ENCODE peak calls at places on chromosomes 16 and 17, in eight cellular contexts. One of them, this sample, is unnamed.

GRCh38 chr16:1102921-1103648 is 7.0 kb upstream of the C1QTNF8 start:
- DNase-seq in iPS DF 6.9: no peak
- DNase-seq in cardiac muscle cell: peak
- DNase-seq in A549: peak
- DNase-seq in fibroblast of lung: no peak
- DNase-seq in lower lobe of right lung: peak
- DNase-seq in PC-9: no peak
- DNase-seq in lung: peak
- DNase-seq in this sample: no peak

GRCh38 chr17:73091770-73092517 is 544 bp downstream of the SLC39A11 start:
- DNase-seq in iPS DF 6.9: peak
- DNase-seq in cardiac muscle cell: peak
- DNase-seq in A549: peak
- DNase-seq in fibroblast of lung: peak
- DNase-seq in lower lobe of right lung: peak
- DNase-seq in PC-9: peak
- DNase-seq in lung: no peak
- DNase-seq in this sample: no peak

GRCh38 chr16:54936086-54936978 is 5.7 kb downstream of the IRX5 start:
- DNase-seq in iPS DF 6.9: no peak
- DNase-seq in cardiac muscle cell: peak
- DNase-seq in A549: no peak
- DNase-seq in fibroblast of lung: no peak
- DNase-seq in lower lobe of right lung: no peak
- DNase-seq in PC-9: no peak
- DNase-seq in lung: no peak
- DNase-seq in this sample: no peak

GRCh38 chr16:19666451-19666850 is 51.6 kb downstream of the KNOP1 start:
- DNase-seq in iPS DF 6.9: no peak
- DNase-seq in cardiac muscle cell: no peak
- DNase-seq in A549: no peak
- DNase-seq in fibroblast of lung: no peak
- DNase-seq in lower lobe of right lung: no peak
- DNase-seq in PC-9: no peak
- DNase-seq in lung: no peak
- DNase-seq in this sample: no peak

GRCh38 chr17:72125742-72126141 is 4.9 kb downstream of the SOX9 start:
- DNase-seq in iPS DF 6.9: no peak
- DNase-seq in cardiac muscle cell: peak
- DNase-seq in A549: no peak
- DNase-seq in fibroblast of lung: no peak
- DNase-seq in lower lobe of right lung: no peak
- DNase-seq in PC-9: no peak
- DNase-seq in lung: no peak
- DNase-seq in this sample: no peak

GRCh38 chr17:79633154-79633553 is 22.3 kb upstream of the RBFOX3 start:
- DNase-seq in iPS DF 6.9: no peak
- DNase-seq in cardiac muscle cell: no peak
- DNase-seq in A549: no peak
- DNase-seq in fibroblast of lung: no peak
- DNase-seq in lower lobe of right lung: peak
- DNase-seq in PC-9: no peak
- DNase-seq in lung: no peak
- DNase-seq in this sample: no peak

GRCh38 chr17:61645898-61646297 is 54.9 kb upstream of the NACA2 start:
- DNase-seq in iPS DF 6.9: no peak
- DNase-seq in cardiac muscle cell: no peak
- DNase-seq in A549: no peak
- DNase-seq in fibroblast of lung: no peak
- DNase-seq in lower lobe of right lung: no peak
- DNase-seq in PC-9: no peak
- DNase-seq in lung: no peak
- DNase-seq in this sample: no peak

GRCh38 chr16:16120382-16121184 is 102.7 kb downstream of the ABCC6 start:
- DNase-seq in iPS DF 6.9: no peak
- DNase-seq in cardiac muscle cell: peak
- DNase-seq in A549: no peak
- DNase-seq in fibroblast of lung: peak
- DNase-seq in lower lobe of right lung: peak
- DNase-seq in PC-9: no peak
- DNase-seq in lung: peak
- DNase-seq in this sample: peak

GRCh38 chr17:3528604-3529511 is 28.8 kb downstream of the TRPV3 start:
- DNase-seq in iPS DF 6.9: no peak
- DNase-seq in cardiac muscle cell: peak
- DNase-seq in A549: no peak
- DNase-seq in fibroblast of lung: no peak
- DNase-seq in lower lobe of right lung: no peak
- DNase-seq in PC-9: peak
- DNase-seq in lung: no peak
- DNase-seq in this sample: no peak

GRCh38 chr16:19180741-19181140 is 12.7 kb downstream of the SYT17 start:
- DNase-seq in iPS DF 6.9: no peak
- DNase-seq in cardiac muscle cell: no peak
- DNase-seq in A549: no peak
- DNase-seq in fibroblast of lung: no peak
- DNase-seq in lower lobe of right lung: no peak
- DNase-seq in PC-9: no peak
- DNase-seq in lung: no peak
- DNase-seq in this sample: no peak

GRCh38 chr17:16920628-16921020 is 51.3 kb downstream of the TNFRSF13B start:
- DNase-seq in iPS DF 6.9: no peak
- DNase-seq in cardiac muscle cell: no peak
- DNase-seq in A549: no peak
- DNase-seq in fibroblast of lung: no peak
- DNase-seq in lower lobe of right lung: peak
- DNase-seq in PC-9: no peak
- DNase-seq in lung: no peak
- DNase-seq in this sample: no peak

GRCh38 chr16:12294471-12294870 is 317.9 kb downstream of the SNX29 start:
- DNase-seq in iPS DF 6.9: no peak
- DNase-seq in cardiac muscle cell: no peak
- DNase-seq in A549: no peak
- DNase-seq in fibroblast of lung: no peak
- DNase-seq in lower lobe of right lung: no peak
- DNase-seq in PC-9: no peak
- DNase-seq in lung: no peak
- DNase-seq in this sample: no peak

GRCh38 chr17:55238931-55239297 is 25.8 kb upstream of the HLF start:
- DNase-seq in iPS DF 6.9: no peak
- DNase-seq in cardiac muscle cell: no peak
- DNase-seq in A549: peak
- DNase-seq in fibroblast of lung: no peak
- DNase-seq in lower lobe of right lung: no peak
- DNase-seq in PC-9: no peak
- DNase-seq in lung: no peak
- DNase-seq in this sample: peak

GRCh38 chr16:56549744-56550385 is 15.0 kb upstream of the MT4 start:
- DNase-seq in iPS DF 6.9: no peak
- DNase-seq in cardiac muscle cell: no peak
- DNase-seq in A549: no peak
- DNase-seq in fibroblast of lung: no peak
- DNase-seq in lower lobe of right lung: no peak
- DNase-seq in PC-9: no peak
- DNase-seq in lung: no peak
- DNase-seq in this sample: no peak

GRCh38 chr17:59427996-59428395 is 96.5 kb downstream of the YPEL2 start:
- DNase-seq in iPS DF 6.9: no peak
- DNase-seq in cardiac muscle cell: peak
- DNase-seq in A549: no peak
- DNase-seq in fibroblast of lung: no peak
- DNase-seq in lower lobe of right lung: no peak
- DNase-seq in PC-9: no peak
- DNase-seq in lung: no peak
- DNase-seq in this sample: no peak

GRCh38 chr17:59431606-59432005 is 100.2 kb downstream of the YPEL2 start:
- DNase-seq in iPS DF 6.9: no peak
- DNase-seq in cardiac muscle cell: peak
- DNase-seq in A549: no peak
- DNase-seq in fibroblast of lung: no peak
- DNase-seq in lower lobe of right lung: no peak
- DNase-seq in PC-9: no peak
- DNase-seq in lung: no peak
- DNase-seq in this sample: no peak

GRCh38 chr17:59426031-59426430 is 94.6 kb downstream of the YPEL2 start:
- DNase-seq in iPS DF 6.9: no peak
- DNase-seq in cardiac muscle cell: no peak
- DNase-seq in A549: no peak
- DNase-seq in fibroblast of lung: no peak
- DNase-seq in lower lobe of right lung: no peak
- DNase-seq in PC-9: no peak
- DNase-seq in lung: no peak
- DNase-seq in this sample: no peak

GRCh38 chr17:59427425-59427921 is 96.0 kb downstream of the YPEL2 start:
- DNase-seq in iPS DF 6.9: no peak
- DNase-seq in cardiac muscle cell: peak
- DNase-seq in A549: no peak
- DNase-seq in fibroblast of lung: peak
- DNase-seq in lower lobe of right lung: no peak
- DNase-seq in PC-9: no peak
- DNase-seq in lung: peak
- DNase-seq in this sample: no peak

DNA sequence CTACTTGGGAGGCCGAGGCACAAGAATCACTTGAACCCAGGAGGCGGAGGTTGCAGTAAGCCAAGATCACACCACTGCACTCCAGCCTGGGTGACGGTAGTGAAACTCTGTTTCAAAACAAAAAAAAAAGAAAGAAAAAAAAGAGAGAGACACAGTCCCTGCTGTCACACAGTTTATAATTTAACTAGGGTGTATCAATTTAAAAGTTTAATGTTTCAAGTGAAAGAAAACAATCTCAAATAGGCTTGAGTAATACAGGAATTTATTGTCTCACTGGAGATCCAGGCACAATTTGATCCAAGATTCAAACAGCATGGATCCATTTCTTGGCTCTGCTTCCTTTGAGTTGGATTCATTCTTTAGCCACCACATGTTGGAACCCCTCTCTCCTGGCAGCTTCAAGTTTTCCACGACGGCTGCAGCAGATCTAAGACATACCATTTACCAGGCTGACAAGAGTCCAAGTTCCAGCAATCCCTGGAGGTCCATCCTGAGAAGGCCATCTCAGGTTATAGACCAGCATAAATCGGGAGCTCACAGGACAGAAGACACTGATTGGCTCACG is 97.5 kb downstream of the YPEL2 start:
- DNase-seq in iPS DF 6.9: no peak
- DNase-seq in cardiac muscle cell: no peak
- DNase-seq in A549: no peak
- DNase-seq in fibroblast of lung: no peak
- DNase-seq in lower lobe of right lung: no peak
- DNase-seq in PC-9: no peak
- DNase-seq in lung: no peak
- DNase-seq in this sample: no peak
- H3K27ac ChIP-seq in iPS DF 6.9: no peak
- H3K27ac ChIP-seq in cardiac muscle cell: peak
- H3K27ac ChIP-seq in A549: no peak
- H3K27ac ChIP-seq in fibroblast of lung: no peak
- H3K27ac ChIP-seq in lower lobe of right lung: no peak
- H3K27ac ChIP-seq in PC-9: no peak
- H3K27ac ChIP-seq in lung: no peak
- H3K27ac ChIP-seq in this sample: peak

GRCh38 chr17:40157972-40158371 is 17.6 kb downstream of the CASC3 start:
- DNase-seq in iPS DF 6.9: no peak
- DNase-seq in cardiac muscle cell: peak
- DNase-seq in A549: no peak
- DNase-seq in fibroblast of lung: no peak
- DNase-seq in lower lobe of right lung: no peak
- DNase-seq in PC-9: no peak
- DNase-seq in lung: no peak
- DNase-seq in this sample: no peak

GRCh38 chr17:40159456-40159855 is 17.8 kb upstream of the RAPGEFL1 start:
- DNase-seq in iPS DF 6.9: no peak
- DNase-seq in cardiac muscle cell: no peak
- DNase-seq in A549: no peak
- DNase-seq in fibroblast of lung: no peak
- DNase-seq in lower lobe of right lung: no peak
- DNase-seq in PC-9: no peak
- DNase-seq in lung: no peak
- DNase-seq in this sample: no peak

GRCh38 chr17:40153603-40154238 is 13.4 kb downstream of the CASC3 start:
- DNase-seq in iPS DF 6.9: no peak
- DNase-seq in cardiac muscle cell: no peak
- DNase-seq in A549: no peak
- DNase-seq in fibroblast of lung: no peak
- DNase-seq in lower lobe of right lung: no peak
- DNase-seq in PC-9: no peak
- DNase-seq in lung: no peak
- DNase-seq in this sample: no peak

DNA sequence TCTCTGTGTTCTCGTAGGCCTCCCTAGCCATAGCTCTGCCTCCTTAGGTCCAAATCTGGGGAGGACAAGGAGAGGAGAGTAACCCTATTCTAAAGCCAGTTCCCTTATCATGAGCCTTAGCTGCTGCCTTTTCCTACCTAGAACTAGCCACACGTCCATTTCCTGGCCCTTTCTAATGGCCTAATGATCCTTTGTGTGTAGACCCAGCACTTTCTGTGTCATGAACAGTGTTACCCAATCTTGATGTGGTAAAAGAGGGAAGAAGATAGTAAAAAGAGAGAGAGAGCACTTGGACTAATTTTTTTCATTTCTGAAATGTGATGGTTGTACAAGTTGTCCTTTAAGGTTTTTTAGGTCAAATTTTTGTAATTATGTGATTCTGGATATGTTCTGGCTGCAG is 18.1 kb downstream of the CASC3 start:
- DNase-seq in iPS DF 6.9: no peak
- DNase-seq in cardiac muscle cell: peak
- DNase-seq in A549: no peak
- DNase-seq in fibroblast of lung: no peak
- DNase-seq in lower lobe of right lung: no peak
- DNase-seq in PC-9: no peak
- DNase-seq in lung: no peak
- DNase-seq in this sample: no peak
- H3K27ac ChIP-seq in iPS DF 6.9: no peak
- H3K27ac ChIP-seq in cardiac muscle cell: no peak
- H3K27ac ChIP-seq in A549: no peak
- H3K27ac ChIP-seq in fibroblast of lung: no peak
- H3K27ac ChIP-seq in lower lobe of right lung: peak
- H3K27ac ChIP-seq in PC-9: no peak
- H3K27ac ChIP-seq in lung: peak
- H3K27ac ChIP-seq in this sample: no peak

GRCh38 chr16:81702506-81702905 is 76.6 kb upstream of the PLCG2 start:
- DNase-seq in iPS DF 6.9: no peak
- DNase-seq in cardiac muscle cell: no peak
- DNase-seq in A549: no peak
- DNase-seq in fibroblast of lung: no peak
- DNase-seq in lower lobe of right lung: peak
- DNase-seq in PC-9: no peak
- DNase-seq in lung: no peak
- DNase-seq in this sample: no peak
- H3K27ac ChIP-seq in iPS DF 6.9: no peak
- H3K27ac ChIP-seq in cardiac muscle cell: no peak
- H3K27ac ChIP-seq in A549: peak
- H3K27ac ChIP-seq in fibroblast of lung: no peak
- H3K27ac ChIP-seq in lower lobe of right lung: no peak
- H3K27ac ChIP-seq in PC-9: no peak
- H3K27ac ChIP-seq in lung: no peak
- H3K27ac ChIP-seq in this sample: no peak

DNA sequence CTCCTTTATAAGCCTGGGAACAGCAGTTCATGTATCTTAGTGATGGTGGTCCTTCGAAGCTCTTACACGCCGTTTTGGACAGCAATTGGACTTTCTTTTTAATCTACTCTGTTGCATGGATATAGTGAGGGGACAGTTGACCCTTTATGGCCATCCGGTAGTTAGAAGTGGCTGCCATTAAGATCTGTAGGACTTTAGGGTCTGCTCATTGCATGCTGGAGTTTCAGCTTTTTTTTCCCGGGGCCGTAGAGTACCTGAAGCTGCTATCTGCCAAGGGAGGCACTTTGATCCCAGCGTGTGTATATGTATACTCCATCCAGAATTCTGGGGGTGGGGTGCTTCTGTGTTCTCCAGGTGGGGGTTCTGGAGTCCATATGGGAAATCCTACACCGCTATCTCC is 1.2 kb downstream of the CYB5D1 start:
- DNase-seq in iPS DF 6.9: no peak
- DNase-seq in cardiac muscle cell: no peak
- DNase-seq in A549: no peak
- DNase-seq in fibroblast of lung: no peak
- DNase-seq in lower lobe of right lung: no peak
- DNase-seq in PC-9: no peak
- DNase-seq in lung: no peak
- DNase-seq in this sample: no peak
- H3K27ac ChIP-seq in iPS DF 6.9: no peak
- H3K27ac ChIP-seq in cardiac muscle cell: no peak
- H3K27ac ChIP-seq in A549: peak
- H3K27ac ChIP-seq in fibroblast of lung: no peak
- H3K27ac ChIP-seq in lower lobe of right lung: no peak
- H3K27ac ChIP-seq in PC-9: no peak
- H3K27ac ChIP-seq in lung: peak
- H3K27ac ChIP-seq in this sample: no peak